ENCODE peak calls at places on chromosomes 4 and X, in seven cellular contexts. One of them, this sample, is unnamed.

GRCh38 chr4:163492951-163493504 is 1.5 kb upstream of the TMA16 start:
- DNase-seq in AG09309: no peak
- DNase-seq in cardiac muscle cell: no peak
- DNase-seq in cardiac fibroblast: peak
- DNase-seq in lung: no peak
- DNase-seq in colonic mucosa: no peak
- DNase-seq in right cardiac atrium: no peak
- DNase-seq in this sample: no peak

GRCh38 chrX:287670-288069 is 6.5 kb downstream of the PLCXD1 start:
- DNase-seq in AG09309: no peak
- DNase-seq in cardiac muscle cell: no peak
- DNase-seq in cardiac fibroblast: no peak
- DNase-seq in lung: no peak
- DNase-seq in colonic mucosa: no peak
- DNase-seq in right cardiac atrium: no peak
- DNase-seq in this sample: no peak

GRCh38 chrX:44596277-44596676 is 53.6 kb upstream of the FUNDC1 start:
- DNase-seq in AG09309: no peak
- DNase-seq in cardiac muscle cell: no peak
- DNase-seq in cardiac fibroblast: no peak
- DNase-seq in lung: no peak
- DNase-seq in colonic mucosa: no peak
- DNase-seq in right cardiac atrium: no peak
- DNase-seq in this sample: no peak

GRCh38 chr4:168710353-168710946 is 213.6 kb downstream of the PALLD start:
- DNase-seq in AG09309: peak
- DNase-seq in cardiac muscle cell: peak
- DNase-seq in cardiac fibroblast: peak
- DNase-seq in lung: no peak
- DNase-seq in colonic mucosa: peak
- DNase-seq in right cardiac atrium: no peak
- DNase-seq in this sample: no peak

GRCh38 chr4:7428261-7429068 is 6.3 kb downstream of the PSAPL1 start:
- DNase-seq in AG09309: no peak
- DNase-seq in cardiac muscle cell: peak
- DNase-seq in cardiac fibroblast: no peak
- DNase-seq in lung: no peak
- DNase-seq in colonic mucosa: no peak
- DNase-seq in right cardiac atrium: no peak
- DNase-seq in this sample: no peak

GRCh38 chrX:43166874-43167273 is 388.9 kb upstream of the PPP1R2C start:
- DNase-seq in AG09309: no peak
- DNase-seq in cardiac muscle cell: no peak
- DNase-seq in cardiac fibroblast: no peak
- DNase-seq in lung: no peak
- DNase-seq in colonic mucosa: no peak
- DNase-seq in right cardiac atrium: no peak
- DNase-seq in this sample: no peak

GRCh38 chr4:76611164-76611563 is 176.1 kb downstream of the SHROOM3 start:
- DNase-seq in AG09309: no peak
- DNase-seq in cardiac muscle cell: no peak
- DNase-seq in cardiac fibroblast: peak
- DNase-seq in lung: no peak
- DNase-seq in colonic mucosa: no peak
- DNase-seq in right cardiac atrium: no peak
- DNase-seq in this sample: no peak

GRCh38 chr4:183751081-183751480 is 92.0 kb downstream of the TRAPPC11 start:
- DNase-seq in AG09309: no peak
- DNase-seq in cardiac muscle cell: no peak
- DNase-seq in cardiac fibroblast: no peak
- DNase-seq in lung: no peak
- DNase-seq in colonic mucosa: no peak
- DNase-seq in right cardiac atrium: no peak
- DNase-seq in this sample: no peak

GRCh38 chrX:126165401-126165720 is 728 bp downstream of the DCAF12L2 start:
- DNase-seq in AG09309: no peak
- DNase-seq in cardiac muscle cell: no peak
- DNase-seq in cardiac fibroblast: no peak
- DNase-seq in lung: no peak
- DNase-seq in colonic mucosa: no peak
- DNase-seq in right cardiac atrium: peak
- DNase-seq in this sample: no peak
- H3K4me3 ChIP-seq in AG09309: no peak
- H3K4me3 ChIP-seq in cardiac muscle cell: peak
- H3K4me3 ChIP-seq in cardiac fibroblast: no peak
- H3K4me3 ChIP-seq in lung: no peak
- H3K4me3 ChIP-seq in colonic mucosa: no peak
- H3K4me3 ChIP-seq in right cardiac atrium: peak
- H3K4me3 ChIP-seq in this sample: peak

GRCh38 chr4:48902266-48902665 is 4.3 kb downstream of the OCIAD2 start:
- DNase-seq in AG09309: no peak
- DNase-seq in cardiac muscle cell: no peak
- DNase-seq in cardiac fibroblast: peak
- DNase-seq in lung: peak
- DNase-seq in colonic mucosa: peak
- DNase-seq in right cardiac atrium: no peak
- DNase-seq in this sample: peak

GRCh38 chr4:48905363-48906015 is 1.1 kb downstream of the OCIAD2 start:
- DNase-seq in AG09309: no peak
- DNase-seq in cardiac muscle cell: no peak
- DNase-seq in cardiac fibroblast: peak
- DNase-seq in lung: no peak
- DNase-seq in colonic mucosa: peak
- DNase-seq in right cardiac atrium: no peak
- DNase-seq in this sample: peak

GRCh38 chr4:48904101-48904500 is 2.5 kb downstream of the OCIAD2 start:
- DNase-seq in AG09309: no peak
- DNase-seq in cardiac muscle cell: no peak
- DNase-seq in cardiac fibroblast: no peak
- DNase-seq in lung: no peak
- DNase-seq in colonic mucosa: no peak
- DNase-seq in right cardiac atrium: no peak
- DNase-seq in this sample: no peak

GRCh38 chr4:48906283-48907173 is at the start of gene OCIAD2:
- DNase-seq in AG09309: no peak
- DNase-seq in cardiac muscle cell: peak
- DNase-seq in cardiac fibroblast: peak
- DNase-seq in lung: peak
- DNase-seq in colonic mucosa: peak
- DNase-seq in right cardiac atrium: peak
- DNase-seq in this sample: no peak

GRCh38 chr4:48904541-48905142 is 1.9 kb downstream of the OCIAD2 start:
- DNase-seq in AG09309: no peak
- DNase-seq in cardiac muscle cell: no peak
- DNase-seq in cardiac fibroblast: no peak
- DNase-seq in lung: no peak
- DNase-seq in colonic mucosa: no peak
- DNase-seq in right cardiac atrium: no peak
- DNase-seq in this sample: no peak
- H3K4me3 ChIP-seq in AG09309: no peak
- H3K4me3 ChIP-seq in cardiac muscle cell: no peak
- H3K4me3 ChIP-seq in cardiac fibroblast: no peak
- H3K4me3 ChIP-seq in lung: no peak
- H3K4me3 ChIP-seq in colonic mucosa: no peak
- H3K4me3 ChIP-seq in right cardiac atrium: no peak
- H3K4me3 ChIP-seq in this sample: no peak

GRCh38 chrX:103586314-103586646 is 965 bp downstream of the TCEAL4 start:
- DNase-seq in AG09309: no peak
- DNase-seq in cardiac muscle cell: no peak
- DNase-seq in cardiac fibroblast: peak
- DNase-seq in lung: no peak
- DNase-seq in colonic mucosa: peak
- DNase-seq in right cardiac atrium: no peak
- DNase-seq in this sample: no peak
- H3K4me3 ChIP-seq in AG09309: peak
- H3K4me3 ChIP-seq in cardiac muscle cell: peak
- H3K4me3 ChIP-seq in cardiac fibroblast: peak
- H3K4me3 ChIP-seq in lung: peak
- H3K4me3 ChIP-seq in colonic mucosa: peak
- H3K4me3 ChIP-seq in right cardiac atrium: peak
- H3K4me3 ChIP-seq in this sample: peak

DNA sequence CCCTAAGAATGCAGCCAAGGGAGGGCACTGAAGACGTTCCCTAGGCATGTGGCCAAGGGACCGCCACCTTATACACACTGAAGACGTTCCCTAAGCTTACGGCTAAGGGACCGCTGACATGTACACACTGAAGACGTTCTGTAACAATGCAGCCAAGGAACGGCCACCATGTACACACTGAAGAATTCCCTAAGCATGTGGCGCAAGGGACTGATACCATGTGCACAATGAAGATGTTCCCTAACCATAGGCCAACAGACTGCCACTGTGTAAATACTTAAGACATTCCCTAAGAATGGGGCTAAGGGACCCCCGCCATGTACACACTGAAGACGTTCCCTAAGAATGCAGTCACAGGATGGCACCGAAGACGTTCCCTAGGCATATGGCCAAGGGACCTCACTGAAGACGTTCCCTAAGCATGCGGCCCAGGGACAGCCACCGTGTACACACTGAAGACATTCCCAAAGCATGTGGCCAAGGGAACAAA is 36.1 kb downstream of the DHRSX start:
- DNase-seq in AG09309: no peak
- DNase-seq in cardiac muscle cell: no peak
- DNase-seq in cardiac fibroblast: no peak
- DNase-seq in lung: no peak
- DNase-seq in colonic mucosa: no peak
- DNase-seq in right cardiac atrium: no peak
- DNase-seq in this sample: no peak
- H3K4me3 ChIP-seq in AG09309: no peak
- H3K4me3 ChIP-seq in cardiac muscle cell: no peak
- H3K4me3 ChIP-seq in cardiac fibroblast: no peak
- H3K4me3 ChIP-seq in lung: no peak
- H3K4me3 ChIP-seq in colonic mucosa: no peak
- H3K4me3 ChIP-seq in right cardiac atrium: no peak
- H3K4me3 ChIP-seq in this sample: no peak

GRCh38 chr4:186021461-186022167 is 47.3 kb upstream of the TLR3 start:
- DNase-seq in AG09309: no peak
- DNase-seq in cardiac muscle cell: peak
- DNase-seq in cardiac fibroblast: peak
- DNase-seq in lung: no peak
- DNase-seq in colonic mucosa: no peak
- DNase-seq in right cardiac atrium: peak
- DNase-seq in this sample: no peak

GRCh38 chr4:186020106-186020792 is 48.7 kb upstream of the TLR3 start:
- DNase-seq in AG09309: no peak
- DNase-seq in cardiac muscle cell: no peak
- DNase-seq in cardiac fibroblast: no peak
- DNase-seq in lung: no peak
- DNase-seq in colonic mucosa: no peak
- DNase-seq in right cardiac atrium: no peak
- DNase-seq in this sample: no peak

GRCh38 chr4:186019264-186019663 is 49.7 kb upstream of the TLR3 start:
- DNase-seq in AG09309: no peak
- DNase-seq in cardiac muscle cell: no peak
- DNase-seq in cardiac fibroblast: no peak
- DNase-seq in lung: no peak
- DNase-seq in colonic mucosa: no peak
- DNase-seq in right cardiac atrium: no peak
- DNase-seq in this sample: no peak

GRCh38 chr4:186018756-186019155 is 50.2 kb upstream of the TLR3 start:
- DNase-seq in AG09309: no peak
- DNase-seq in cardiac muscle cell: no peak
- DNase-seq in cardiac fibroblast: no peak
- DNase-seq in lung: no peak
- DNase-seq in colonic mucosa: no peak
- DNase-seq in right cardiac atrium: no peak
- DNase-seq in this sample: no peak

GRCh38 chr4:186020793-186021407 is 48.1 kb upstream of the TLR3 start:
- DNase-seq in AG09309: no peak
- DNase-seq in cardiac muscle cell: no peak
- DNase-seq in cardiac fibroblast: peak
- DNase-seq in lung: no peak
- DNase-seq in colonic mucosa: no peak
- DNase-seq in right cardiac atrium: no peak
- DNase-seq in this sample: no peak
- H3K4me3 ChIP-seq in AG09309: no peak
- H3K4me3 ChIP-seq in cardiac muscle cell: no peak
- H3K4me3 ChIP-seq in cardiac fibroblast: no peak
- H3K4me3 ChIP-seq in lung: no peak
- H3K4me3 ChIP-seq in colonic mucosa: no peak
- H3K4me3 ChIP-seq in right cardiac atrium: no peak
- H3K4me3 ChIP-seq in this sample: no peak

GRCh38 chrX:137427061-137427778 is 138.7 kb upstream of the ZIC3 start:
- DNase-seq in AG09309: no peak
- DNase-seq in cardiac muscle cell: peak
- DNase-seq in cardiac fibroblast: no peak
- DNase-seq in lung: no peak
- DNase-seq in colonic mucosa: no peak
- DNase-seq in right cardiac atrium: peak
- DNase-seq in this sample: no peak
- H3K4me3 ChIP-seq in AG09309: peak
- H3K4me3 ChIP-seq in cardiac muscle cell: no peak
- H3K4me3 ChIP-seq in cardiac fibroblast: peak
- H3K4me3 ChIP-seq in lung: no peak
- H3K4me3 ChIP-seq in colonic mucosa: peak
- H3K4me3 ChIP-seq in right cardiac atrium: peak
- H3K4me3 ChIP-seq in this sample: peak

This sample was measured in skeletal muscle cell.